ENCODE peak calls at places on chromosomes 16 and 17, in nine cellular contexts. U is GM23338, X is hepatocyte, K is endodermal cell, A is BE2C, B is Peyer's patch, G is psoas muscle, P is H9, F is colonic mucosa. C is an unnamed sample.

GRCh38 chr17:36034127-36034526 is 16.4 kb upstream of the CCL23 start:
- DNase-seq in K (no peak), P (no peak), X (no peak), A (no peak), F (no peak), G (no peak), U (no peak), B (no peak), C (no peak)

GRCh38 chr16:15777533-15778203 is 79.2 kb downstream of the MYH11 start:
- DNase-seq in A (peak; percentile 58), K (peak; percentile 87), F (no peak), X (peak; percentile 28), P (peak; percentile 73), B (no peak), U (peak; percentile 82), G (no peak), C (peak; percentile 63)

GRCh38 chr17:41024702-41025101 is 2.3 kb downstream of the KRTAP1-5 start:
- DNase-seq in X (no peak), A (no peak), G (no peak), P (no peak), B (no peak), U (no peak), F (no peak), K (no peak), C (no peak)

GRCh38 chr17:67281053-67281452 is 36.1 kb upstream of the HELZ start:
- DNase-seq in P (peak; percentile 64), A (peak; percentile 21), K (peak; percentile 80), G (no peak), F (no peak), B (no peak), U (peak; percentile 34), X (no peak), C (no peak)

GRCh38 chr17:31508310-31509094 is 117.0 kb downstream of the RAB11FIP4 start:
- DNase-seq in F (peak; percentile 27), G (no peak), P (peak; percentile 74), A (no peak), X (no peak), B (peak; percentile 73), K (peak; percentile 86), U (peak; percentile 73), C (no peak)

GRCh38 chr16:20761175-20761574 is 2.6 kb upstream of the ACSM3 start:
- DNase-seq in K (no peak), B (no peak), P (no peak), G (no peak), A (no peak), U (no peak), F (no peak), X (no peak), C (no peak)

GRCh38 chr16:79286646-79287423 is 313.7 kb downstream of the MAF start:
- DNase-seq in U (peak; percentile 42), P (peak; percentile 43), G (peak; percentile 30), A (no peak), K (peak; percentile 58), X (no peak), F (peak; percentile 25), B (peak; percentile 78), C (no peak)

GRCh38 chr16:50671644-50672260 is 9.4 kb downstream of the SNX20 start:
- DNase-seq in B (no peak), X (no peak), K (peak; percentile 82), U (peak; percentile 64), G (no peak), A (peak; percentile 51), F (peak; percentile 41), P (no peak), C (no peak)

GRCh38 chr16:86302710-86303109 is 207.6 kb upstream of the FOXF1 start:
- DNase-seq in K (no peak), U (no peak), P (no peak), G (no peak), X (no peak), A (no peak), F (no peak), B (no peak), C (no peak)

GRCh38 chr16:29815032-29815721 is 775 bp upstream of the PAGR1 start:
- DNase-seq in G (peak; percentile 41), K (peak; percentile 64), U (peak; percentile 71), B (peak; percentile 71), X (peak; percentile 55), F (peak; percentile 56), A (peak; percentile 50), P (no peak), C (no peak)

GRCh38 chr16:85029413-85029794 is 1.8 kb downstream of the KIAA0513 start:
- DNase-seq in U (no peak), A (peak; percentile 65), K (peak; percentile 61), G (no peak), F (no peak), X (peak; percentile 69), B (peak; percentile 59), P (no peak), C (no peak)

GRCh38 chr16:85027349-85027967 is at the start of gene KIAA0513:
- DNase-seq in F (peak; percentile 95), K (peak; percentile 97), G (peak; percentile 94), A (peak; percentile 97), P (peak; percentile 91), B (peak; percentile 97), U (peak; percentile 94), X (peak; percentile 99), C (peak; percentile 99)

GRCh38 chr16:85028638-85029412 is 1.2 kb downstream of the KIAA0513 start:
- DNase-seq in B (peak; percentile 89), A (peak; percentile 30), U (no peak), G (peak; percentile 54), X (peak; percentile 74), K (peak; percentile 66), P (no peak), F (peak; percentile 76), C (peak; percentile 32)

GRCh38 chr16:85026696-85027095 is 899 bp upstream of the KIAA0513 start:
- DNase-seq in P (no peak), A (no peak), G (no peak), B (no peak), K (no peak), F (no peak), X (no peak), U (no peak), C (no peak)

GRCh38 chr16:85027968-85028637 is 508 bp downstream of the KIAA0513 start:
- DNase-seq in G (no peak), X (no peak), P (no peak), B (peak; percentile 66), A (peak; percentile 42), K (no peak), F (peak; percentile 49), U (peak; percentile 61), C (no peak)
- TF ChIP-seq CTCF in G (peak; percentile 17), X (peak; percentile 25), P (peak; percentile 47), B (no peak), A (peak; percentile 26), K (peak; percentile 52), F (peak; percentile 22), U (peak; percentile 39), C (no peak)

DNA sequence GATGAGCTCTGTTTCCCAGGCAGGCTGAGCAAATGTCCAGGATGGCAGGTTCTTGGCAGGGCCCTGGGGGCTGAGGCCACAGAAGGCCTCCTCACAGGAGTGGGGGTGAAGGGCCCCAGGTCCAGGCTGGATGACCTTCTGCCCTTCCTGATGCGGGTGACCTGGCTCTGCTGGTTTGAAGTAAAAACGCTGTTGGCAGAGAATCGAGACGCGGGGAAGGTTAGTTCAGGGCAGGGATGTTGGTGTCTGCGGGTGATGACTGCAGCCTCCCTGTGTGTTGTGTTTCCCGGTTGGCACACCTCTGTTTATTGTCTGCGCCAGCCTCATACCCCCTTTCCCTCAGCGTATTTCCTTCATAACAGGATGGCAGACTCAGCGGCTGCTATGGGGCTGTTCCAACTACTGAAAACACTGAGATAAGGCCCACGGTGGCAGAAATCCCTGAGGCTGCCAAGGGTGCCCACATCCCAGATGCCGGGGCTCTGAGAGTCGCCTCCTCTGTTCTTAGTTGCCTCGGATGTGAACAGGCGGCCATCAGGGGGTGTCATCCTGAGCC is 104.6 kb downstream of the METRNL start:
- DNase-seq in K (no peak), U (no peak), X (no peak), F (peak; percentile 16), B (peak; percentile 31), G (no peak), P (no peak), A (no peak), C (no peak)
- H3K27me3 ChIP-seq in K (no peaks in the 10 kb centered on the region), U (no peaks in the 10 kb centered on the region), X (no peaks in the 10 kb centered on the region), F (no peaks in the 10 kb centered on the region), B (no peaks in the 10 kb centered on the region), G (no peaks in the 10 kb centered on the region), P (no peaks in the 10 kb centered on the region), A (no peaks in the 10 kb centered on the region), C (no peaks in the 10 kb centered on the region)

GRCh38 chr16:4376126-4376819 is 4.6 kb downstream of the VASN start:
- DNase-seq in U (no peak), P (no peak), K (no peak), A (peak; percentile 71), F (peak; percentile 65), B (peak; percentile 75), G (peak; percentile 93), X (peak; percentile 56), C (no peak)

GRCh38 chr16:4376820-4377572 is 5.3 kb downstream of the VASN start:
- DNase-seq in X (no peak), G (no peak), F (no peak), A (no peak), B (no peak), P (no peak), K (peak; percentile 74), U (no peak), C (no peak)

GRCh38 chr16:4377573-4378146 is 6.0 kb downstream of the VASN start:
- DNase-seq in B (no peak), A (no peak), X (no peak), F (no peak), K (peak; percentile 78), G (no peak), P (no peak), U (peak; percentile 74), C (no peak)

GRCh38 chr16:4373909-4374742 is 2.5 kb downstream of the VASN start:
- DNase-seq in P (peak; percentile 57), U (peak; percentile 79), A (peak; percentile 21), G (peak; percentile 81), K (peak; percentile 85), F (peak; percentile 68), X (peak; percentile 87), B (peak; percentile 74), C (no peak)

DNA sequence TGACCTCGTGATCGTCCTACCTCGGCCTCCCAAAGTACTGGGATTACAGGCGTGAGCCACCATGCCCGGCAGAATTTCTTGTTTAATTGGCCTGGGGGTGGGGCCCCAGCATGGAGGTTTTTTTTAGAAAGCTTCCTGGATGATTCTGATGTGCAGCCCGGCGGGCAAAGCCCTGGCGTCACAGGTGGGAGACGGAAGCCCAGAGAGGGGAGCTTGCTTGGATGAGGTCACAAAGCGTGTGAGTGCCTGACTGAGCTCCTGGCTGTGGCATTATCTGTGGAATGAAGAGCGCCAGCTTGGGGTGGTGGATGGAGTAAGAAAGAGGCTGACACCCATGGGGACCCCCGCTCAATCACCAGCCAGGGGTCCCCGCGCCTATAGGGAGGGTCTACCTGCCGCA is 4.1 kb downstream of the VASN start:
- DNase-seq in K (peak; percentile 49), P (no peak), U (no peak), X (no peak), B (no peak), G (no peak), A (no peak), F (no peak), C (no peak)
- H3K4me1 ChIP-seq in K (peaks cover 36% of the 10 kb centered on the region), P (peaks cover 11% of the 10 kb centered on the region), U (peaks cover 60% of the 10 kb centered on the region), X (peaks cover 57% of the 10 kb centered on the region), B (peaks cover 62% of the 10 kb centered on the region), G (peaks cover 36% of the 10 kb centered on the region), A (peaks cover 42% of the 10 kb centered on the region), F (peaks cover 3% of the 10 kb centered on the region), C (peaks cover 37% of the 10 kb centered on the region)

DNA sequence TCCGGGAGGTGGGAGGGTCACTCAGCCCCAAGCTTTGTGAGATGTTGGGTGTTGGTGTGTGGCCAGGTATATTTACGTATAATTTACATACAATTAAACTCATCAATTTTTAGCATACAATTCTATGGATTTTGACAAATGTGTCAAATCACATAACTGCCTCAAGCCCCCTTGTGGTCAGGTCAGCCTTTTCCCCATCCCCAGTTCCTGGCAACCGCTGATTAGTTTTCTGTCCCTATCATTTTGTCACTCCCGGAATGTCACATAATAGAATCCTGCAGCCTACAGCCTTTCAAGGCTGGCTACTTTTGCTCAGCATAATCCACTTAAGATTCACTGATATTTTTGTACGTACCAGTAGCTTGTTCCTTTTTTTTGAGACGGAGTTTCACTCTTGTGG is 19.4 kb upstream of the RAI1 start:
- DNase-seq in K (no peak), F (no peak), G (no peak), B (no peak), X (no peak), A (peak; percentile 12), U (peak; percentile 55), P (no peak), C (no peak)
- TF ChIP-seq CTCF in K (peak; percentile 81), F (no peak), G (no peak), B (no peak), X (no peak), A (peak; percentile 39), U (peak; percentile 66), P (peak; percentile 69), C (peak; percentile 54)